ENCODE peak calls at places on chromosomes 1 and 21, in nine cellular contexts. Q is small intestine, B is adipocyte, N is Panc1, P is heart left ventricle, A is aorta, G is mammary epithelial cell, Z is IMR-90, R is AG04450. H is an unnamed sample.

GRCh38 chr1:49229555-49229954 is 452.9 kb upstream of the BEND5 start:
- DNase-seq in Q (peak; percentile 1), B (no peak), N (no peak), P (no peak), A (no peak), G (peak; percentile 29), Z (no peak), R (no peak), H (no peak)

GRCh38 chr1:175073633-175074032 is 6.0 kb downstream of the TNN start:
- DNase-seq in Q (no peak), B (no peak), N (no peak), P (no peak), A (no peak), G (no peak), Z (no peak), R (no peak), H (no peak)

GRCh38 chr1:246404078-246404477 is 103.0 kb downstream of the SMYD3 start:
- DNase-seq in Q (no peak), B (no peak), N (no peak), P (no peak), A (no peak), G (no peak), Z (no peak), R (no peak), H (no peak)

GRCh38 chr1:65011983-65012382 is 45.6 kb upstream of the JAK1 start:
- DNase-seq in Q (no peak), B (no peak), N (no peak), P (no peak), A (no peak), G (no peak), Z (no peak), R (no peak), H (no peak)

GRCh38 chr21:43767980-43768867 is 7.9 kb downstream of the CSTB start:
- DNase-seq in Q (peak; percentile 94), B (peak; percentile 85), N (no peak), P (no peak), A (peak; percentile 72), G (peak; percentile 87), Z (peak; percentile 75), R (peak; percentile 24), H (peak; percentile 91)

GRCh38 chr21:45611296-45611695 is 32.2 kb upstream of the PCBP3 start:
- DNase-seq in Q (no peak), B (no peak), N (no peak), P (no peak), A (no peak), G (no peak), Z (no peak), R (no peak), H (peak; percentile 32)

GRCh38 chr21:14595449-14595848 is 49.3 kb upstream of the SAMSN1 start:
- DNase-seq in Q (no peak), B (no peak), N (no peak), P (no peak), A (no peak), G (no peak), Z (no peak), R (no peak), H (no peak)

GRCh38 chr1:24391882-24392603 is 21.5 kb downstream of the STPG1 start:
- DNase-seq in Q (peak; percentile 91), B (peak; percentile 63), N (no peak), P (peak; percentile 67), A (peak; percentile 71), G (peak; percentile 50), Z (peak; percentile 51), R (no peak), H (peak; percentile 76)

GRCh38 chr1:91689586-91690481 is 189.2 kb downstream of the CDC7 start:
- DNase-seq in Q (peak; percentile 74), B (no peak), N (no peak), P (no peak), A (peak; percentile 53), G (no peak), Z (no peak), R (no peak), H (no peak)

GRCh38 chr1:165516469-165516868 is 27.3 kb upstream of the LRRC52 start:
- DNase-seq in Q (no peak), B (no peak), N (no peak), P (no peak), A (no peak), G (no peak), Z (no peak), R (no peak), H (no peak)

GRCh38 chr1:230212405-230212936 is 145.4 kb downstream of the GALNT2 start:
- DNase-seq in Q (no peak), B (no peak), N (no peak), P (no peak), A (no peak), G (no peak), Z (no peak), R (no peak), H (no peak)

GRCh38 chr1:18278953-18279712 is 171.5 kb downstream of the IGSF21 start:
- DNase-seq in Q (no peak), B (no peak), N (no peak), P (no peak), A (no peak), G (no peak), Z (no peak), R (no peak), H (no peak)

GRCh38 chr1:184210048-184210447 is 158.5 kb downstream of the TSEN15 start:
- DNase-seq in Q (peak; percentile 10), B (no peak), N (no peak), P (no peak), A (no peak), G (no peak), Z (peak; percentile 42), R (no peak), H (no peak)

GRCh38 chr1:112317140-112317539 is 78.9 kb upstream of the CTTNBP2NL start:
- DNase-seq in Q (no peak), B (no peak), N (no peak), P (no peak), A (no peak), G (no peak), Z (no peak), R (no peak), H (no peak)
- H3K27me3 ChIP-seq in Q (peaks cover 3% of the 10 kb centered on the region), B (peaks cover 6% of the 10 kb centered on the region), N (no peaks in the 10 kb centered on the region), P (no peaks in the 10 kb centered on the region), A (no peaks in the 10 kb centered on the region), G (no peaks in the 10 kb centered on the region), Z (peaks cover 28% of the 10 kb centered on the region), R (peaks cover 15% of the 10 kb centered on the region), H (no peaks in the 10 kb centered on the region)

GRCh38 chr1:152394151-152394550 is 19.9 kb downstream of the CRNN start:
- DNase-seq in Q (no peak), B (no peak), N (no peak), P (no peak), A (no peak), G (no peak), Z (no peak), R (no peak), H (no peak)

GRCh38 chr1:152392909-152393308 is 21.2 kb downstream of the CRNN start:
- DNase-seq in Q (peak; percentile 5), B (no peak), N (no peak), P (no peak), A (no peak), G (peak; percentile 88), Z (no peak), R (no peak), H (no peak)

GRCh38 chr1:152398812-152399698 is 15.0 kb downstream of the CRNN start:
- DNase-seq in Q (peak; percentile 20), B (no peak), N (no peak), P (no peak), A (no peak), G (peak; percentile 59), Z (no peak), R (no peak), H (no peak)

DNA sequence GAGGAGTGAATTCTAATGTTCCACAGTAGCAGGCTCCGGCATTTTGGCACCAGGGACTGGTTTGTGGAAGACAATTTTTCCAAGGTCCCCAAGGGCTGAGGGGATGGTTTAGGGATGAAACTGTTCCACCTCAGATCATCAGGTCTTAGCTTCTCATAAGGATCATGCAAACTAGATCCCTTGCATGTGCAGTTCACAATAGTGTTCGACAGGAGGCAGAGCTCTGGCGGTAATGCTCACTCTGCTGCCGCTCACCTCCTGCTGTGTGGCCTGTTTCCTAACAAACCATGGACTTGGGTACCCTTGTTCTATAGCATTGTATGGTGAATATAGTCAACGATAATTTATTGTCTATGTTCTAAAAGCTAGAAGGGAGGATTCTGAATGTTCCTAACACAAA is 16.6 kb downstream of the CRNN start:
- DNase-seq in Q (no peak), B (no peak), N (no peak), P (no peak), A (no peak), G (no peak), Z (no peak), R (no peak), H (no peak)
- H3K9me3 ChIP-seq in Q (no peaks in the 10 kb centered on the region), B (no peaks in the 10 kb centered on the region), N (no peaks in the 10 kb centered on the region), P (no peaks in the 10 kb centered on the region), A (no peaks in the 10 kb centered on the region), G (no peaks in the 10 kb centered on the region), Z (no peaks in the 10 kb centered on the region), R (peaks cover 3% of the 10 kb centered on the region), H (no peaks in the 10 kb centered on the region)

GRCh38 chr1:171596119-171596518 is 25.9 kb upstream of the MYOCOS start:
- DNase-seq in Q (no peak), B (no peak), N (no peak), P (no peak), A (no peak), G (no peak), Z (no peak), R (no peak), H (no peak)
- H3K4me3 ChIP-seq in Q (no peak overlapping the region), B (no peak overlapping the region), N (no peak overlapping the region), P (no peak overlapping the region), A (no peak overlapping the region), G (no peak overlapping the region), Z (no peak overlapping the region), R (no peak overlapping the region), H (no peak overlapping the region)

DNA sequence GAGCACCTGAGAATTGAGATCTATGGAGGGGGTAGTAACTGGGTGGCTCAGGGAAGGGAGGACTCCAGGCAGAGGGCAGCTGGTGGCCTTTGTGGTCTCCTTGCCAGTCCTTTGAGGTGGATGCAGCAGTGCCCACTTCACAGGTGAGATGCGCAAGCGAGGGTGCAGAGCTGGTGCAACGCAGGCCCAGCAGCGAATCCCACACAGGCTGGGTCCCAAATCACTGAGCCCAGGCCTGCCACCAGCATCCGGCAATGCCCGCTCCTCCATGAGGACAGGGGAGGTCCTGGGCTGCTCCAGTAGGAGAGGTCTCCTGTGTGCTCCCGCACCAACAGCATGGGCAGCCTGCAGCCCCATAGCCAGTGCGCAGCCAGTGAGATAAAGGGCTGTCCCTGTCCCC is 318.0 kb downstream of the PCP4 start:
- DNase-seq in Q (no peak), B (no peak), N (no peak), P (no peak), A (no peak), G (no peak), Z (no peak), R (no peak), H (no peak)
- H3K27me3 ChIP-seq in Q (no peaks in the 10 kb centered on the region), B (no peaks in the 10 kb centered on the region), N (no peaks in the 10 kb centered on the region), P (no peaks in the 10 kb centered on the region), A (no peaks in the 10 kb centered on the region), G (no peaks in the 10 kb centered on the region), Z (no peaks in the 10 kb centered on the region), R (no peaks in the 10 kb centered on the region), H (no peaks in the 10 kb centered on the region)

DNA sequence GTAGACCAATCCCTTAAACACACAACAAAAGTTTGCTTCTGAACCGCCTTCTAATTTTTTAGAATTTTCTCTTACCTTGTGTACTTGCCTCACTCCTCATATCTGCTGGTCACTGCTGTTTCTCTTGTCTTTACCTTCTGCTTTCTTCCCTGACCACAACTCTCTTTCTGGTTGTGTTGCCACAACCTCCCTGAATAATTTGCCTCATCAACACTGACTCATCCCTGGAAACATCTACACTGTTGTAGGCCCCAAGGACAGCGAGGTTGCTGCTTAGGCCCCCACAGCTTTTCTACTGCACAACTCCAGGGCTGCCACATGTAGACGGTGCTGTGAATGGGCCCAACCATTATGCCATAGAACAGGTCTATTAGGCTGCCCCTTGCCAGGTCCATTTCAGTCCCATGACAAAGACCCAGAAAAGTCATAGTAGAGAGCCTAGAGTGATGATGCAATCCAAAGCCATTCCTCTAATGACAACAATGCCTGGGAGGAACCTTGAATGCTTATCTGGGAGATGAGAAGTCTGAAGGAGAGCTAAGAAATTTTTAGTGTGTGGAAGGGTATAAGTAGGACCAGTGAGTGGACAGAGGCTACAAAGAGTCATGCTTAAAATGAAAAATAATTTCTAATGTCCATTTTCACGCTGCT is 36.6 kb upstream of the LCE5A start:
- DNase-seq in Q (no peak), B (no peak), N (no peak), P (no peak), A (no peak), G (peak; percentile 71), Z (no peak), R (no peak), H (no peak)
- H3K9me3 ChIP-seq in Q (peaks cover 2% of the 10 kb centered on the region), B (peaks cover 3% of the 10 kb centered on the region), N (no peaks in the 10 kb centered on the region), P (peaks cover 7% of the 10 kb centered on the region), A (peaks cover 3% of the 10 kb centered on the region), G (peaks cover 11% of the 10 kb centered on the region), Z (peaks cover 6% of the 10 kb centered on the region), R (peaks cover 15% of the 10 kb centered on the region), H (peaks cover 6% of the 10 kb centered on the region)

H was measured in upper lobe of right lung.